ENCODE peak calls at places on chromosome 17, in six cellular contexts. One of them, this sample, is unnamed.

GRCh38 chr17:45283711-45284110 is 21.8 kb upstream of the SPATA32 start:
- DNase-seq in caudate nucleus: no peak
- DNase-seq in SK-MEL-5: no peak
- DNase-seq in brain microvascular endothelial cell: no peak
- DNase-seq in T-helper 2 cell: no peak
- DNase-seq in iris pigment epithelial cell: no peak
- DNase-seq in this sample: no peak

GRCh38 chr17:350706-351435 is 1.7 kb downstream of the RPH3AL start:
- DNase-seq in caudate nucleus: peak; percentile 20
- DNase-seq in SK-MEL-5: no peak
- DNase-seq in brain microvascular endothelial cell: no peak
- DNase-seq in T-helper 2 cell: no peak
- DNase-seq in iris pigment epithelial cell: no peak
- DNase-seq in this sample: no peak

GRCh38 chr17:78589031-78589675 is 12.0 kb upstream of the DNAH17 start:
- DNase-seq in caudate nucleus: no peak
- DNase-seq in SK-MEL-5: no peak
- DNase-seq in brain microvascular endothelial cell: no peak
- DNase-seq in T-helper 2 cell: no peak
- DNase-seq in iris pigment epithelial cell: no peak
- DNase-seq in this sample: no peak

GRCh38 chr17:64773386-64773835 is 111.3 kb upstream of the SMURF2 start:
- DNase-seq in caudate nucleus: no peak
- DNase-seq in SK-MEL-5: no peak
- DNase-seq in brain microvascular endothelial cell: no peak
- DNase-seq in T-helper 2 cell: no peak
- DNase-seq in iris pigment epithelial cell: no peak
- DNase-seq in this sample: no peak

GRCh38 chr17:76153640-76154039 is 12.6 kb upstream of the FOXJ1 start:
- DNase-seq in caudate nucleus: no peak
- DNase-seq in SK-MEL-5: no peak
- DNase-seq in brain microvascular endothelial cell: peak; percentile 27
- DNase-seq in T-helper 2 cell: no peak
- DNase-seq in iris pigment epithelial cell: peak; percentile 50
- DNase-seq in this sample: no peak

GRCh38 chr17:72187544-72187943 is 66.7 kb downstream of the SOX9 start:
- DNase-seq in caudate nucleus: no peak
- DNase-seq in SK-MEL-5: no peak
- DNase-seq in brain microvascular endothelial cell: no peak
- DNase-seq in T-helper 2 cell: no peak
- DNase-seq in iris pigment epithelial cell: peak; percentile 6
- DNase-seq in this sample: no peak

GRCh38 chr17:38868095-38868967 is 1.5 kb upstream of the LASP1 start:
- DNase-seq in caudate nucleus: no peak
- DNase-seq in SK-MEL-5: no peak
- DNase-seq in brain microvascular endothelial cell: peak; percentile 54
- DNase-seq in T-helper 2 cell: no peak
- DNase-seq in iris pigment epithelial cell: peak; percentile 65
- DNase-seq in this sample: peak; percentile 41

GRCh38 chr17:43125967-43126910 is 1.1 kb upstream of the BRCA1 start:
- DNase-seq in caudate nucleus: no peak
- DNase-seq in SK-MEL-5: no peak
- DNase-seq in brain microvascular endothelial cell: no peak
- DNase-seq in T-helper 2 cell: no peak
- DNase-seq in iris pigment epithelial cell: no peak
- DNase-seq in this sample: no peak

GRCh38 chr17:34168989-34169388 is 86.1 kb upstream of the CCL2 start:
- DNase-seq in caudate nucleus: no peak
- DNase-seq in SK-MEL-5: no peak
- DNase-seq in brain microvascular endothelial cell: no peak
- DNase-seq in T-helper 2 cell: no peak
- DNase-seq in iris pigment epithelial cell: no peak
- DNase-seq in this sample: no peak

GRCh38 chr17:6546069-6546718 is 10.2 kb downstream of the PITPNM3 start:
- DNase-seq in caudate nucleus: no peak
- DNase-seq in SK-MEL-5: no peak
- DNase-seq in brain microvascular endothelial cell: peak; percentile 48
- DNase-seq in T-helper 2 cell: no peak
- DNase-seq in iris pigment epithelial cell: peak; percentile 81
- DNase-seq in this sample: no peak

GRCh38 chr17:72745241-72745640 is 347.2 kb downstream of the SLC39A11 start:
- DNase-seq in caudate nucleus: no peak
- DNase-seq in SK-MEL-5: no peak
- DNase-seq in brain microvascular endothelial cell: no peak
- DNase-seq in T-helper 2 cell: no peak
- DNase-seq in iris pigment epithelial cell: no peak
- DNase-seq in this sample: no peak

GRCh38 chr17:49748223-49748622 is 15.7 kb downstream of the FAM117A start:
- DNase-seq in caudate nucleus: no peak
- DNase-seq in SK-MEL-5: no peak
- DNase-seq in brain microvascular endothelial cell: no peak
- DNase-seq in T-helper 2 cell: no peak
- DNase-seq in iris pigment epithelial cell: no peak
- DNase-seq in this sample: no peak

GRCh38 chr17:690346-690745 is 24.3 kb downstream of the VPS53 start:
- DNase-seq in caudate nucleus: no peak
- DNase-seq in SK-MEL-5: no peak
- DNase-seq in brain microvascular endothelial cell: no peak
- DNase-seq in T-helper 2 cell: no peak
- DNase-seq in iris pigment epithelial cell: no peak
- DNase-seq in this sample: no peak

This sample was measured in GM20000.